ENCODE peak calls at places on chromosomes 11 and 22, in six cellular contexts. E is posterior cingulate gyrus; K is activated naive CD4-positive, alpha-beta T cell treated with Interleukin-2 at 50 U/mL for 16 hours; C is NCI-H1417; H is heart right ventricle; A is psoas muscle. D is an unnamed sample.

GRCh38 chr22:27668828-27669797 is 132.4 kb downstream of the MN1 start:
- DNase-seq in H (peak; percentile 87), A (peak; percentile 88), C (no peak), K (no peak), E (no peak), D (peak; percentile 7)

GRCh38 chr11:119108151-119108856 is 1.2 kb downstream of the C2CD2L start:
- DNase-seq in K (peak; percentile 27), H (no peak), C (peak; percentile 85), A (no peak), E (peak; percentile 52), D (no peak)

GRCh38 chr22:33328789-33329296 is 270.7 kb upstream of the SYN3 start:
- DNase-seq in H (no peak), E (no peak), A (no peak), C (no peak), K (no peak), D (no peak)

GRCh38 chr11:33068611-33069340 is 29.4 kb downstream of the TCP11L1 start:
- DNase-seq in E (no peak), H (no peak), C (no peak), K (no peak), A (no peak), D (no peak)

GRCh38 chr11:118924591-118925585 is 838 bp downstream of the BCL9L start:
- DNase-seq in K (peak; percentile 58), H (peak; percentile 69), E (peak; percentile 62), C (peak; percentile 64), A (peak; percentile 56), D (no peak)

GRCh38 chr11:117710211-117710610 is 86.8 kb downstream of the DSCAML1 start:
- DNase-seq in E (no peak), H (no peak), K (no peak), C (no peak), A (no peak), D (no peak)

GRCh38 chr22:22955866-22956535 is 68.4 kb downstream of the IGLL5 start:
- DNase-seq in K (peak; percentile 62), A (peak; percentile 43), H (peak; percentile 72), C (peak; percentile 66), E (peak; percentile 67), D (no peak)

GRCh38 chr11:6437993-6438392 is 2.8 kb downstream of the HPX start:
- DNase-seq in C (no peak), H (no peak), A (no peak), E (no peak), K (no peak), D (no peak)

GRCh38 chr11:97832451-97832850 is 1188.3 kb upstream of the CNTN5 start:
- DNase-seq in K (no peak), A (no peak), H (no peak), E (no peak), C (no peak), D (no peak)

GRCh38 chr11:122344281-122344680 is 228.3 kb upstream of the BLID start:
- DNase-seq in A (no peak), E (no peak), K (no peak), C (no peak), H (no peak), D (peak; percentile 89)

GRCh38 chr11:403761-404431 is 9.9 kb downstream of the PKP3 start:
- DNase-seq in C (no peak), A (no peak), K (no peak), E (no peak), H (no peak), D (no peak)

GRCh38 chr22:46902998-46903916 is 140.8 kb downstream of the TBC1D22A start:
- DNase-seq in A (no peak), C (no peak), K (no peak), E (no peak), H (no peak), D (no peak)

GRCh38 chr11:31987118-31988005 is 103.5 kb upstream of the RCN1 start:
- DNase-seq in K (no peak), E (no peak), C (peak; percentile 64), A (no peak), H (no peak), D (no peak)

GRCh38 chr22:26367402-26368245 is 61.4 kb upstream of the ASPHD2 start:
- DNase-seq in K (peak; percentile 70), H (peak; percentile 8), C (peak; percentile 36), A (no peak), E (peak; percentile 17), D (no peak)

GRCh38 chr22:38164578-38164953 is 17.1 kb downstream of the PLA2G6 start:
- DNase-seq in E (no peak), C (no peak), K (no peak), H (no peak), A (no peak), D (no peak)

GRCh38 chr11:40032331-40032730 is 1427.1 kb downstream of the LRRC4C start:
- DNase-seq in H (no peak), K (no peak), A (no peak), E (no peak), C (no peak), D (no peak)

GRCh38 chr11:102144357-102145342 is 34.4 kb downstream of the YAP1 start:
- DNase-seq in A (no peak), C (no peak), E (no peak), H (peak; percentile 78), K (no peak), D (no peak)

GRCh38 chr11:26846222-26846621 is 124.4 kb upstream of the SLC5A12 start:
- DNase-seq in A (no peak), C (no peak), E (no peak), H (no peak), K (no peak), D (no peak)

GRCh38 chr11:65225284-65226102 is 36.3 kb upstream of the POLA2 start:
- DNase-seq in H (peak; percentile 59), A (peak; percentile 58), E (peak; percentile 62), K (peak; percentile 68), C (no peak), D (no peak)

GRCh38 chr11:122796128-122796717 is 42.1 kb upstream of the CRTAM start:
- DNase-seq in K (peak; percentile 70), A (peak; percentile 31), E (peak; percentile 25), H (peak; percentile 32), C (peak; percentile 42), D (no peak)

D was measured in BJ.